ENCODE peak calls at places on chromosomes 5 and 9, in six cellular contexts. S is fibroblast of lung, R is HAP-1, A is tibial artery, C is GM23248, T is gastrocnemius medialis. E is an unnamed sample. For H3K4me1, the result is how much of the 10 kb centered on the place peaks cover.

GRCh38 chr5:178394074-178394473 is 161.5 kb upstream of the PHYKPL start:
- DNase-seq in S (no peak), C (no peak), A (no peak), T (peak), R (no peak), E (peak)

GRCh38 chr5:177520906-177521513 is 4.2 kb upstream of the DDX41 start:
- DNase-seq in S (no peak), R (no peak), C (peak), A (no peak), T (no peak), E (peak)

GRCh38 chr5:14406554-14406849 is 175.1 kb upstream of the OTULINL start:
- DNase-seq in A (no peak), T (no peak), C (peak), S (peak), R (no peak), E (no peak)

GRCh38 chr5:132063090-132063911 is 2.8 kb downstream of the IL3 start:
- DNase-seq in T (peak), R (peak), A (peak), S (peak), C (peak), E (peak)

GRCh38 chr9:71937898-71938297 is 26.5 kb downstream of the C9orf85 start:
- DNase-seq in T (no peak), S (no peak), A (no peak), C (no peak), R (no peak), E (no peak)

GRCh38 chr9:13088734-13089427 is 190.6 kb downstream of the MPDZ start:
- DNase-seq in A (no peak), R (peak), C (peak), T (no peak), S (peak), E (no peak)

GRCh38 chr9:125538092-125538473 is 168.9 kb downstream of the MAPKAP1 start:
- DNase-seq in A (no peak), C (peak), S (peak), T (no peak), R (no peak), E (no peak)

GRCh38 chr9:95425910-95426551 is 90.7 kb downstream of the PTCH1 start:
- DNase-seq in A (no peak), T (no peak), R (peak), C (peak), S (peak), E (no peak)

GRCh38 chr9:123411191-123411590 is 55.2 kb downstream of the CRB2 start:
- DNase-seq in T (no peak), S (no peak), A (no peak), R (no peak), C (no peak), E (peak)

GRCh38 chr9:77898864-77899263 is 132.7 kb downstream of the GNAQ start:
- DNase-seq in R (no peak), T (no peak), A (no peak), C (no peak), S (no peak), E (no peak)

GRCh38 chr5:38603691-38604090 is 47.2 kb upstream of the LIFR start:
- DNase-seq in S (peak), A (no peak), T (no peak), R (no peak), C (no peak), E (no peak)

GRCh38 chr9:86990276-86990675 is 43.0 kb upstream of the GAS1 start:
- DNase-seq in R (no peak), C (no peak), S (peak), T (no peak), A (no peak), E (no peak)

GRCh38 chr5:172887735-172888134 is 53.7 kb downstream of the ERGIC1 start:
- DNase-seq in T (no peak), S (peak), A (no peak), C (peak), R (no peak), E (peak)

GRCh38 chr9:111975709-111976108 is 79.1 kb downstream of the UGCG start:
- DNase-seq in T (no peak), R (no peak), S (no peak), A (peak), C (no peak), E (peak)

GRCh38 chr5:80254767-80255424 is 952 bp downstream of the SERINC5 start:
- DNase-seq in R (no peak), C (peak), S (peak), A (no peak), T (no peak), E (no peak)

GRCh38 chr9:21752003-21752402 is 50.4 kb upstream of the MTAP start:
- DNase-seq in S (no peak), C (peak), R (peak), T (no peak), A (no peak), E (no peak)

GRCh38 chr9:135951889-135952663 is 9.1 kb downstream of the UBAC1 start:
- DNase-seq in R (no peak), S (peak), T (peak), A (no peak), C (no peak), E (no peak)

GRCh38 chr9:114906922-114907571 is 23.3 kb downstream of the TNFSF8 start:
- DNase-seq in R (no peak), S (peak), C (peak), T (no peak), A (no peak), E (no peak)

GRCh38 chr9:78871086-78871451 is 574.1 kb downstream of the PSAT1 start:
- DNase-seq in S (no peak), C (no peak), A (no peak), T (no peak), R (no peak), E (no peak)

GRCh38 chr5:67773439-67773988 is 442.0 kb upstream of the PIK3R1 start:
- DNase-seq in R (no peak), T (no peak), C (peak), S (peak), A (no peak), E (no peak)

GRCh38 chr5:97528941-97529340 is 345.9 kb upstream of the RIOK2 start:
- DNase-seq in A (no peak), T (no peak), C (peak), R (no peak), S (peak), E (no peak)

GRCh38 chr9:111118256-111118950 is 80.1 kb upstream of the LPAR1 start:
- DNase-seq in S (peak), R (no peak), A (no peak), C (peak), T (no peak), E (no peak)

GRCh38 chr9:77455312-77455927 is 192.7 kb downstream of the GNA14 start:
- DNase-seq in R (peak), C (peak), S (no peak), A (no peak), T (no peak), E (no peak)

GRCh38 chr5:2685651-2686050 is 65.8 kb downstream of the IRX2 start:
- DNase-seq in C (peak), R (no peak), A (no peak), T (no peak), S (peak), E (no peak)

GRCh38 chr9:93138171-93138764 is 4.2 kb upstream of the NINJ1 start:
- DNase-seq in R (no peak), A (no peak), C (no peak), S (no peak), T (no peak), E (no peak)

GRCh38 chr5:81014348-81014747 is 54.2 kb downstream of the RASGRF2 start:
- DNase-seq in A (no peak), R (no peak), S (no peak), T (no peak), C (no peak), E (no peak)

GRCh38 chr9:6703898-6704639 is 53.7 kb upstream of the KDM4C start:
- DNase-seq in R (peak), A (peak), S (peak), T (peak), C (peak), E (peak)

GRCh38 chr5:110644357-110644756 is 82.1 kb downstream of the TMEM232 start:
- DNase-seq in C (no peak), S (no peak), T (no peak), R (no peak), A (no peak), E (no peak)

GRCh38 chr5:16489322-16489791 is 23.8 kb upstream of the ZNF622 start:
- DNase-seq in S (peak), C (peak), T (peak), A (no peak), R (peak), E (no peak)

GRCh38 chr9:95018099-95018927 is 291.8 kb downstream of the AOPEP start:
- DNase-seq in R (peak), C (peak), A (no peak), S (peak), T (peak), E (peak)

GRCh38 chr5:174612686-174613085 is 111.7 kb upstream of the MSX2 start:
- DNase-seq in T (no peak), R (no peak), A (no peak), S (no peak), C (peak), E (no peak)

GRCh38 chr5:146607663-146608315 is 91.8 kb upstream of the GPR151 start:
- DNase-seq in R (no peak), S (no peak), T (no peak), A (no peak), C (no peak), E (no peak)

GRCh38 chr9:117671468-117671867 is 32.7 kb upstream of the TLR4 start:
- DNase-seq in S (no peak), R (no peak), C (peak), A (no peak), T (no peak), E (no peak)

GRCh38 chr5:53819482-53819881 is 259.0 kb downstream of the NDUFS4 start:
- DNase-seq in R (no peak), A (no peak), S (no peak), T (no peak), C (no peak), E (no peak)

GRCh38 chr5:90561766-90562165 is 3.2 kb downstream of the ADGRV1 start:
- DNase-seq in R (no peak), S (no peak), C (no peak), T (no peak), A (no peak), E (no peak)

GRCh38 chr9:134666208-134666607 is 24.6 kb downstream of the COL5A1 start:
- DNase-seq in T (no peak), A (peak), S (no peak), R (no peak), C (no peak), E (no peak)

GRCh38 chr9:110152704-110153374 is 55.1 kb downstream of the C9orf152 start:
- DNase-seq in R (peak), T (no peak), A (no peak), S (peak), C (peak), E (no peak)

DNA sequence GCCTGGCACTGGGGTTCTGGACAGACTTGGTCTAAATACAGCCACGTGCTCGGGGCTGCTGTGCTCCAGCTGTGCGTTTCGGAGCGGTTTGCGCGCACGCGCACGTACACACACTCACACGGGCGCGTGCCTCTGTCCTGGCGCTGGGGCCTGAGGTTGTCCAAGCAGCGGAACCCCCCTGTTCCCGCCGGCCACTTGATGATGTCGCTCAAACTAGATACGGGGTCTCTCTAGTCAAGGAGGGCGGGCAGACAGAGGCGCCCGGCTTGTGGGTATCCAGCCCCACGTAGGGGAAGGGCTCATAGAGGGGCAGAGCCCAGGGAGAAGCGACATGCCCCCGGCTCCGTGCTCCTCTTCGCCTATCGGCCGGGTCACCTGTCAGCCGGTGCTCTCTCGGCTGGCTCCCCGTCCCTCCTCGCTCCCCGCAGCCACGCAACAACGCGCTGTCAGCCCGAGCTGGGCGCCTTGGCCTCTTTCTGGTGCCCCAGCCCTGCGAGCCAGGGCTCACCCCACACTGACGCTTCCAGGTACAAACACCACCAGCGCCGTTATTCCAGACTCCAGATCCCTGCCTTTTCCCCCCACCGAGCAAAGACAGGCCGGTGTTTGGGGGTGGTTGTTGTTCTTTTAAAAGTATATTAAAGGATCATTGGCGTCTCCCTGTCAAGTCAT is 8.8 kb downstream of the NR2F1-AS1 start:
- DNase-seq in R (no peak), S (no peak), A (no peak), T (no peak), C (peak), E (no peak)
- H3K4me3 ChIP-seq in R (no peak), S (peak), A (no peak), T (peak), C (peak), E (no peak)

GRCh38 chr9:4222357-4222756 is 77.5 kb downstream of the GLIS3 start:
- DNase-seq in C (no peak), R (no peak), S (no peak), A (no peak), T (no peak), E (no peak)
- H3K4me1 ChIP-seq in C (under half), R (under half), S (under half), A (under half), T (under half), E (under half)

DNA sequence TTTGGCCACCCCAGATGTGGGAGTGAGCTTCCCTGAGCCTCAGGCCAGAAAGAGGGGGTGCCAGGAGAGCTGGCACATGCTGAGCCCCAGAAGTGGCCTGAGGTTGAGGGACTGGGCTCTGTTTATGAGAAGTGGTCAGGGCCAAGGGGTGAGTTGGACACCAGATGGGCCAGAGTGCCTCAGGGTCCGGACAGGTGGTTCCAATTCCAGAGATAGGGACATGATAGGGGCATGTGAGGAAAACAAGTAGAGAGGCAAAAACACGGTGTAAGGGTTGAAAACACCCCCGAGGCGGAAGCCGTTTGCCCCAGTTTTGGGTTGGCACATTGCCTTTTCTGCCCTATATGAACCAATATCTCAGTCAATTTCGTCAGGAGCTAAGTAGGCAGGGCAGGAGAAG is 125.6 kb upstream of the NFIB start:
- DNase-seq in A (no peak), C (no peak), S (no peak), T (no peak), R (no peak), E (no peak)
- H3K4me3 ChIP-seq in A (no peak), C (no peak), S (no peak), T (no peak), R (no peak), E (no peak)

GRCh38 chr5:154369682-154370081 is 76.1 kb upstream of the SAP30L start:
- DNase-seq in S (no peak), A (no peak), C (peak), T (no peak), R (no peak), E (no peak)
- H3K4me1 ChIP-seq in S (under half), A (half or more), C (half or more), T (under half), R (under half), E (under half)

GRCh38 chr9:133237271-133237731 is 28.3 kb upstream of the OBP2B start:
- DNase-seq in T (no peak), C (peak), A (no peak), S (no peak), R (no peak), E (no peak)

GRCh38 chr9:133239533-133240090 is 30.6 kb upstream of the OBP2B start:
- DNase-seq in S (no peak), R (no peak), C (no peak), T (no peak), A (no peak), E (no peak)

GRCh38 chr9:133236291-133237071 is 27.4 kb upstream of the OBP2B start:
- DNase-seq in R (no peak), C (no peak), S (no peak), A (peak), T (no peak), E (peak)

GRCh38 chr9:133238272-133238850 is 29.3 kb upstream of the OBP2B start:
- DNase-seq in S (peak), T (peak), A (no peak), C (peak), R (peak), E (peak)

DNA sequence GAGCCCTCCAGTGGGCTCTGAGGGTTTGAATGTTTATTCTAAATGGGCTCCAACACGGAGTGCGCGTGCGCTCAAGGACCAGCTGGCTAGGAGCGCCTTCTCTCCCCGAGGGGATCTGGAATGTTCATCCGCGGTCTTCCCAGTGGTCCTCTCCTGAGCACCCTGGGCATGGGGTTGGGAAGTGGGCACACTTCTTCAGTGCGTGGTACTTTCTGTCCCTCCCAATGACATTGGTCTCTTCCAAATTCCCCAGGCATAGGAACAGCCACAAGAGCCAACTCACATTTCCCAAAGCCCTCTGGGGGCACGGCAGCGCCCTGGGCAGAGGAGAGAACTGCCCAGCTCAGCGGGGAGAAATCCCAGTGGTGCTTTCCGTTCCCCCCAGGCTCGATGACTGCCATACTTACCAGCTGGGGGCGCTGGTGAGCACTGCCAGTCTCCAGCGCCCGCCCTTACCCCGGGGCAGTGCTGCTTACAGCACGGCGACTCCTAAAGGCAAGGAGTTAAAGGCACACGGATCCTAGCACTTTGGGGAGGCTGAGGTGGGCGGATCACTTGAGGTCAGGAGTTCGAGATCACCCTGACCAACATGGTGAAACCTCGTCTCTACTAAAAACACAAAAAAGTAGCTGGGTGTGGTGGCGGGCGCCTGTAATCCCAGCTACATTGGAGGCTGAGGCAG is 29.9 kb upstream of the OBP2B start:
- DNase-seq in T (no peak), S (peak), A (no peak), C (peak), R (peak), E (peak)
- H3K4me3 ChIP-seq in T (peak), S (no peak), A (no peak), C (peak), R (peak), E (no peak)

GRCh38 chr9:89677696-89678393 is 73.0 kb downstream of the GADD45G start:
- DNase-seq in S (peak), A (no peak), T (no peak), R (peak), C (no peak), E (no peak)

GRCh38 chr9:89675403-89675771 is 70.6 kb downstream of the GADD45G start:
- DNase-seq in S (no peak), C (no peak), A (no peak), T (peak), R (no peak), E (no peak)

GRCh38 chr9:89676281-89676680 is 71.5 kb downstream of the GADD45G start:
- DNase-seq in C (no peak), A (no peak), S (no peak), R (no peak), T (peak), E (no peak)

GRCh38 chr9:89678394-89679005 is 73.7 kb downstream of the GADD45G start:
- DNase-seq in S (no peak), T (no peak), A (no peak), R (no peak), C (no peak), E (peak)

DNA sequence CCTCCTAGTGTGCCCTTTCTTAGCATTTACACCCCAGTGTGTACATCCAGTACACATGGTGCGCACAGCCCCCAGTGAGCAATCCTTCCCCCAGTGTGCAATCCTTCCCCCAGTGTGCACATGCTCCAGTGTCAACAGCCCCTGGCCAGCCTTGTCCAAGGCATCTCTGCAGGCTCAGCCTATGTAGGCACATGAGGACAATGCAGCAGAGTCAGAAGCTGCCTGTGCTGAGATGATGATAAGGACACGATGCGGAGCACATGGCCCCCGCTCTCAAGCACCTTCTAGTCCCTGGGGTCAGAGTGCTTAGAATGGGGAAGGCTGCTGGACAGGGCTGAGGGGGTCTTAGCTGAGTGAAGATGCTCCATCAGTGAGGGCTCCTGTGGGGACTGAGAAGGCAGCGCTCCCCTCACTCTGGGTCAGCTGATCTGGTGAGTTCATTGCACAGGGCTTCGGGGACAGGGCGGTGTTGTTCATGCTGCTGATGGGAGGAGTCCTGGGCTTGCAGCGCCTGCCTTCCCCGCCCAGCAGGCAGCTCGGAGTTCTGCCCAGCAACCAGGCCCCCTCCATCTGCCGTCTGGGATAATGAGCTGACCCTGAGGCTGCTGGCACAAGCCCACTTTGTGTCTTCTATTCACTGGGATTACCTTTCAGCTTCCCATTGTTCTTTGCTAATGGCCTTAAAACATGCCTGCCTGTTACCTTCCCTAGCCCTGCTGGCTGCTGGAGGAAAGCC is 70.0 kb downstream of the GADD45G start:
- DNase-seq in C (peak), S (no peak), A (no peak), R (peak), T (peak), E (no peak)
- H3K4me1 ChIP-seq in C (under half), S (under half), A (under half), R (under half), T (under half), E (under half)